ENCODE peak calls at places on chromosomes 7 and 10, in ten cellular contexts. D is GM23248; S is CD8-positive, alpha-beta T cell; Q is IMR-90; I is stomach; P is body of pancreas; A is cardiac muscle cell; W is substantia nigra; F is heart right ventricle; U is tibial artery. C is an unnamed sample.

GRCh38 chr7:54260868-54261475 is 281.2 kb upstream of the VSTM2A start:
- DNase-seq in W (no peak), D (peak), A (no peak), F (no peak), I (no peak), U (no peak), Q (no peak), S (no peak), P (no peak), C (no peak)

GRCh38 chr10:42974693-42975002 is 102.2 kb upstream of the RET start:
- DNase-seq in U (peak), F (no peak), A (no peak), S (no peak), D (no peak), Q (no peak), I (no peak), P (no peak), W (no peak), C (no peak)

GRCh38 chr10:13614530-13615332 is 28.0 kb downstream of the PRPF18 start:
- DNase-seq in I (no peak), S (no peak), W (no peak), P (no peak), D (peak), Q (peak), F (no peak), A (no peak), U (no peak), C (no peak)

GRCh38 chr10:129741280-129741977 is 222.6 kb downstream of the EBF3 start:
- DNase-seq in P (no peak), W (no peak), Q (no peak), F (no peak), D (no peak), S (no peak), A (no peak), I (peak), U (peak), C (no peak)

GRCh38 chr10:132832186-132832983 is 46.4 kb upstream of the NKX6-2 start:
- DNase-seq in Q (no peak), S (no peak), F (no peak), U (no peak), D (no peak), P (no peak), I (no peak), A (no peak), W (no peak), C (no peak)

GRCh38 chr7:92833024-92833765 is 3.2 kb downstream of the CDK6 start:
- DNase-seq in A (peak), U (peak), S (peak), Q (peak), P (peak), W (peak), I (peak), F (peak), D (peak), C (peak)

GRCh38 chr10:52539463-52539862 is 225.4 kb downstream of the DKK1 start:
- DNase-seq in U (no peak), I (no peak), A (peak), F (no peak), Q (peak), P (no peak), W (no peak), D (peak), S (no peak), C (no peak)

GRCh38 chr7:120060283-120060682 is 212.7 kb upstream of the KCND2 start:
- DNase-seq in I (no peak), D (peak), A (peak), S (no peak), U (no peak), P (no peak), Q (peak), W (no peak), F (no peak), C (no peak)

GRCh38 chr10:104208730-104209129 is 23.4 kb downstream of the CFAP43 start:
- DNase-seq in S (no peak), F (no peak), P (no peak), I (no peak), A (no peak), W (no peak), D (peak), U (no peak), Q (no peak), C (no peak)

GRCh38 chr7:118151671-118152070 is 32.3 kb upstream of the LSM8 start:
- DNase-seq in W (no peak), Q (peak), S (no peak), A (no peak), I (no peak), P (no peak), U (no peak), D (peak), F (no peak), C (no peak)

GRCh38 chr10:97005349-97005748 is 173.3 kb downstream of the LCOR start:
- DNase-seq in U (no peak), W (no peak), I (no peak), F (no peak), S (no peak), P (no peak), D (no peak), A (no peak), Q (no peak), C (no peak)

GRCh38 chr10:117807441-117807840 is 239.3 kb downstream of the RAB11FIP2 start:
- DNase-seq in P (no peak), D (no peak), Q (no peak), W (no peak), I (no peak), S (no peak), F (no peak), U (no peak), A (no peak), C (no peak)

GRCh38 chr10:1872151-1872726 is 134.9 kb upstream of the ADARB2 start:
- DNase-seq in A (no peak), U (no peak), P (no peak), Q (no peak), I (no peak), F (no peak), D (no peak), S (no peak), W (no peak), C (no peak)

GRCh38 chr10:127932521-127933270 is 25.8 kb downstream of the PTPRE start:
- DNase-seq in W (no peak), I (no peak), D (no peak), Q (no peak), A (no peak), F (no peak), P (no peak), U (no peak), S (no peak), C (no peak)

GRCh38 chr10:127935115-127935561 is 28.2 kb downstream of the PTPRE start:
- DNase-seq in I (no peak), A (no peak), S (no peak), U (no peak), Q (no peak), D (no peak), W (no peak), F (no peak), P (no peak), C (no peak)

GRCh38 chr10:127937069-127937468 is 30.2 kb downstream of the PTPRE start:
- DNase-seq in S (no peak), I (no peak), W (no peak), Q (no peak), F (no peak), A (no peak), U (no peak), D (peak), P (no peak), C (no peak)

GRCh38 chr10:127937915-127938440 is 31.1 kb downstream of the PTPRE start:
- DNase-seq in S (no peak), F (no peak), P (no peak), A (no peak), U (no peak), D (no peak), Q (no peak), W (peak), I (no peak), C (no peak)

DNA sequence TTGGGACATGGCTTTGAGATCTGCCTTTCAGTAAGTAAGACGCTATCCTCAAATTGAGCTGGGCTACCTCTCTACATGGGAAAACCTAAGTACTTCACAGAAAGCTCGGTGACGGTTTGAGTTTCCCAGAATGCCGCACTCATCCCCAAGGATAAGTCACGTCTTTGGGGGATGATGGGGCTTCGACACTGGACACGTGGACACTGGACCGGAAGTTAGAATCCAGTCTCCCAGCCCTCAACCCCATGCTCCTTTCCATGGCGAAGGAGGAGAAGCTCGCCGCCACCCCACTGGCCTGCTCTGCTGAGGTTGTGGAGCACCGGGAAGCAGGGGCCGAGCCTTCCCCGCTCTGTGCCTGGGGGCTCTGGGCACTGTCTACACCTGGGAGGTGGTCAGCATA is 27.5 kb downstream of the PTPRE start:
- DNase-seq in I (no peak), F (no peak), W (no peak), P (no peak), S (no peak), D (no peak), Q (no peak), A (no peak), U (no peak), C (no peak)
- H3K27ac ChIP-seq in I (no peak), F (no peak), W (peak), P (no peak), S (no peak), D (no peak), Q (no peak), A (no peak), U (no peak), C (no peak)

GRCh38 chr10:122154034-122154732 is 116.9 kb upstream of the BTBD16 start:
- DNase-seq in F (no peak), D (no peak), Q (no peak), A (no peak), I (no peak), W (no peak), P (no peak), U (no peak), S (no peak), C (no peak)

GRCh38 chr10:122159159-122159970 is 111.7 kb upstream of the BTBD16 start:
- DNase-seq in W (no peak), U (no peak), F (no peak), D (no peak), I (no peak), P (no peak), S (no peak), A (no peak), Q (peak), C (no peak)

GRCh38 chr10:122154733-122155366 is 116.2 kb upstream of the BTBD16 start:
- DNase-seq in W (peak), A (peak), I (no peak), P (no peak), S (no peak), F (peak), U (peak), D (peak), Q (peak), C (no peak)

GRCh38 chr10:122158362-122158761 is 112.7 kb upstream of the BTBD16 start:
- DNase-seq in W (no peak), U (no peak), S (no peak), P (no peak), I (no peak), F (no peak), A (no peak), D (no peak), Q (no peak), C (no peak)

DNA sequence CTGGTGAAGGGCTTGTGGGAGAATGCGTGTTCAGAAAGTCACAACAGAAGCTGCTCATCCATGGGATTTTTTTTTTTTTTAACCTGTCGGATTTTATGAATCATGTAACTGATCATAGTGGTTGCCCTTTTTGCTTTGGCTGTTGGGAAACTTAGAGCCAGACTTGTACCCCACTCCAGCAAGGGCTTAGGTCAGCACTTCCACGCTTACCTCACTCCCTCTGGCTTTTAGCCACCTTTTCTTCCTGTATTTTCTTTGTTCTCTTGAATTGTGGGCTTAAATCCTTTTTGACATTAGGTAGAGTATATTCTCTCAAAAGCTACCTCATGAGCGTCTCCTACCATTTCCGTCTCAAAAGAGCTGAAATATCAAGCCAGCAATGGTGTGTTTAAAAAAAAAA is 113.6 kb upstream of the BTBD16 start:
- DNase-seq in A (no peak), Q (peak), W (no peak), D (no peak), U (no peak), S (no peak), F (no peak), P (no peak), I (no peak), C (no peak)
- H3K27ac ChIP-seq in A (no peak), Q (no peak), W (no peak), D (no peak), U (no peak), S (no peak), F (no peak), P (no peak), I (peak), C (no peak)

GRCh38 chr7:37408241-37408884 is 40.3 kb downstream of the ELMO1 start:
- DNase-seq in U (no peak), D (no peak), I (no peak), S (no peak), P (no peak), Q (no peak), W (no peak), F (no peak), A (no peak), C (no peak)

GRCh38 chr7:37408885-37409248 is 39.8 kb downstream of the ELMO1 start:
- DNase-seq in I (no peak), W (no peak), P (no peak), F (no peak), D (no peak), S (no peak), Q (no peak), A (no peak), U (no peak), C (no peak)

GRCh38 chr7:37411444-37412034 is 37.1 kb downstream of the ELMO1 start:
- DNase-seq in I (no peak), D (no peak), P (no peak), S (no peak), U (no peak), A (no peak), Q (no peak), W (no peak), F (no peak), C (no peak)

GRCh38 chr7:37410305-37411209 is 38.1 kb downstream of the ELMO1 start:
- DNase-seq in W (no peak), D (no peak), P (no peak), U (no peak), F (no peak), S (no peak), A (no peak), Q (no peak), I (no peak), C (no peak)

DNA sequence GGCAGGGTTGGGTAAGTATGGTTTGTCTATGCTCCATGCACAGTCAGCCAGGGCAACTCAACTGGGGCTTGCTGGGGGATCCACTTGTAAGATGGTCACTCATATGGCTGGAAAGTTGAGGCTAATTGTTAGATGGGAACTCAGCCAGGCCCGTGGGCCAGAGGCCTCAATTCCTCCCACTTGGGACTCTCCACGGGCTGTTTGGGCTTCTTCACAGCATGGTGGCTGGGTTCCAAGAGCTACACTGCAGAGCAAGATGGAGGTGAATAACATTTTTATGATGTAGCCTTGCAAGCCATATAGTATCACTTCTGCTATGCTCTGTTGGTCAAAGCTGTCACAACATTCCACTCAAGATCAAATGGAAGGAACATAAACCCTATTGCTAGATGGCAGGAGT is 39.2 kb downstream of the ELMO1 start:
- DNase-seq in F (no peak), U (no peak), Q (no peak), A (no peak), I (no peak), P (no peak), W (no peak), S (no peak), D (no peak), C (no peak)
- H3K27ac ChIP-seq in F (no peak), U (no peak), Q (no peak), A (no peak), I (no peak), P (no peak), W (no peak), S (no peak), D (no peak), C (no peak)

GRCh38 chr7:151062399-151063211 is 3.2 kb downstream of the SLC4A2 start:
- DNase-seq in S (no peak), D (peak), I (peak), Q (peak), A (peak), U (no peak), P (peak), F (no peak), W (no peak), C (no peak)
- H3K27ac ChIP-seq in S (no peak), D (peak), I (peak), Q (peak), A (peak), U (peak), P (peak), F (peak), W (no peak), C (no peak)

GRCh38 chr10:71255540-71255816 is 43.1 kb downstream of the UNC5B start:
- DNase-seq in S (no peak), Q (no peak), D (no peak), A (no peak), F (no peak), U (no peak), P (no peak), W (no peak), I (no peak), C (no peak)
- H3K27ac ChIP-seq in S (no peak), Q (no peak), D (peak), A (peak), F (no peak), U (no peak), P (no peak), W (peak), I (peak), C (no peak)

DNA sequence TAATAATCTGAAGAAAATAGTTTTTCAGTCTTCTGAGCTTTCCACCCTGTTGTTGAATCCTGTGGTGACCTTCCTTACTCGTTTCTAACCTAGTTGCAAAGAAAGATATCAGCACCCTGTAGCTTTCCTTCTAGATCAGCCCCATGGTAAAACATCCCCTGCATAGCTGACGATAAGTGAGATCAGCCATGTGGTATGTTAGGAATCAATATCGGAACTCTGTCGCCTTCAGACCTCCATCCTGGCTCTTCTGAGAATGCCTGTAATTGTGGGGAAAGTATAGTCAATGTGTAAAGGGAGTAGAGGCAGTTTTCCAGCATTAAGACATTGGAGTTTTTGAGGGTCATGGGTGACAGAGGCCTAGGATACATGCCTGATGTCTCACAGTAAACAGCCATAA is 151.8 kb downstream of the LRRC4 start:
- DNase-seq in A (no peak), S (no peak), Q (no peak), D (no peak), F (no peak), I (no peak), U (no peak), P (no peak), W (no peak), C (no peak)
- H3K27ac ChIP-seq in A (no peak), S (no peak), Q (no peak), D (no peak), F (no peak), I (no peak), U (no peak), P (no peak), W (no peak), C (no peak)

GRCh38 chr10:61943699-61944444 is 42.4 kb downstream of the ARID5B start:
- DNase-seq in A (peak), F (no peak), W (no peak), Q (peak), D (peak), I (no peak), S (no peak), U (no peak), P (peak), C (peak)
- H3K27ac ChIP-seq in A (no peak), F (peak), W (no peak), Q (peak), D (peak), I (peak), S (no peak), U (peak), P (peak), C (no peak)

C was measured in CD4-positive, alpha-beta T cell.